ENCODE peak calls at places on chromosomes 11 and 22, in four cellular contexts. F is IMR-90, G is HL-60, Q is transverse colon. P is an unnamed sample.
A peak's percentile ranks its signal among the peaks of the same experiment; 100 is the strongest.

GRCh38 chr11:390175-390574 is 3.8 kb upstream of the PKP3 start:
- DNase-seq in F (no peak), G (no peak), Q (peak; percentile 55), P (no peak)

GRCh38 chr11:35853871-35854270 is 90.0 kb upstream of the LDLRAD3 start:
- DNase-seq in F (no peak), G (no peak), Q (no peak), P (no peak)

GRCh38 chr11:76152086-76152658 is 54.1 kb downstream of the WNT11 start:
- DNase-seq in F (peak; percentile 65), G (peak; percentile 54), Q (peak; percentile 89), P (peak; percentile 90)

GRCh38 chr11:77091146-77091940 is 11.3 kb upstream of the OMP start:
- DNase-seq in F (peak; percentile 65), G (peak; percentile 25), Q (peak; percentile 92), P (peak; percentile 76)

GRCh38 chr11:78646564-78647185 is 72.0 kb upstream of the NARS2 start:
- DNase-seq in F (peak; percentile 49), G (peak; percentile 4), Q (peak; percentile 65), P (peak; percentile 65)

GRCh38 chr22:36291831-36292740 is 39.2 kb downstream of the APOL1 start:
- DNase-seq in F (no peak), G (no peak), Q (no peak), P (no peak)

GRCh38 chr11:85182437-85183109 is 444.6 kb downstream of the DLG2 start:
- DNase-seq in F (peak; percentile 35), G (peak; percentile 25), Q (no peak), P (no peak)

GRCh38 chr11:61489833-61490585 is 18.5 kb upstream of the LRRC10B start:
- DNase-seq in F (peak; percentile 10), G (no peak), Q (no peak), P (no peak)

GRCh38 chr22:44020981-44021380 is 3.1 kb upstream of the PARVB start:
- DNase-seq in F (peak; percentile 67), G (no peak), Q (no peak), P (no peak)

GRCh38 chr11:15484398-15484797 is 369.7 kb downstream of the INSC start:
- DNase-seq in F (no peak), G (no peak), Q (no peak), P (no peak)

GRCh38 chr11:112291191-112291590 is 30.5 kb upstream of the PLET1 start:
- DNase-seq in F (no peak), G (no peak), Q (no peak), P (no peak)

GRCh38 chr11:63613517-63614135 is 607 bp downstream of the PLAAT3 start:
- DNase-seq in F (no peak), G (no peak), Q (peak; percentile 38), P (peak; percentile 38)

GRCh38 chr11:28228196-28228595 is 120.0 kb downstream of the METTL15 start:
- DNase-seq in F (peak; percentile 68), G (no peak), Q (no peak), P (no peak)

GRCh38 chr22:44554411-44554810 is 56.4 kb upstream of the RTL6 start:
- DNase-seq in F (no peak), G (no peak), Q (no peak), P (no peak)

GRCh38 chr22:27719535-27720227 is 81.9 kb downstream of the MN1 start:
- DNase-seq in F (peak; percentile 16), G (no peak), Q (no peak), P (no peak)

GRCh38 chr11:61747389-61748285 is 4.8 kb upstream of the MYRF start:
- DNase-seq in F (peak; percentile 59), G (peak; percentile 32), Q (peak; percentile 86), P (peak; percentile 77)

GRCh38 chr22:34579519-34579918 is 486.4 kb upstream of the ISX start:
- DNase-seq in F (no peak), G (no peak), Q (no peak), P (no peak)

GRCh38 chr11:45180158-45180887 is 33.9 kb downstream of the PRDM11 start:
- DNase-seq in F (no peak), G (no peak), Q (peak; percentile 73), P (peak; percentile 48)

GRCh38 chr11:1308745-1309497 is 511 bp downstream of the TOLLIP start:
- DNase-seq in F (no peak), G (peak; percentile 61), Q (no peak), P (no peak)

GRCh38 chr11:66845143-66845875 is 2.1 kb downstream of the RCE1 start:
- DNase-seq in F (no peak), G (no peak), Q (no peak), P (no peak)

GRCh38 chr11:8533332-8533731 is 60.7 kb downstream of the STK33 start:
- DNase-seq in F (no peak), G (no peak), Q (no peak), P (no peak)

GRCh38 chr22:17974703-17975372 is 49.5 kb downstream of the MICAL3 start:
- DNase-seq in F (no peak), G (no peak), Q (no peak), P (no peak)

GRCh38 chr22:38435960-38436359 is 19.0 kb downstream of the KCNJ4 start:
- DNase-seq in F (no peak), G (no peak), Q (no peak), P (no peak)

GRCh38 chr22:50002791-50003190 is 9.8 kb downstream of the IL17REL start:
- DNase-seq in F (peak; percentile 27), G (no peak), Q (peak; percentile 7), P (no peak)

GRCh38 chr11:132977241-132977640 is 555.1 kb downstream of the OPCML start:
- DNase-seq in F (no peak), G (no peak), Q (no peak), P (no peak)

GRCh38 chr11:75802913-75803820 is 11.8 kb upstream of the UVRAG start:
- DNase-seq in F (peak; percentile 65), G (no peak), Q (peak; percentile 83), P (peak; percentile 78)

GRCh38 chr11:108027057-108027456 is 18.4 kb downstream of the CUL5 start:
- DNase-seq in F (no peak), G (no peak), Q (no peak), P (no peak)

GRCh38 chr11:9070740-9071476 is 20.5 kb downstream of the SCUBE2 start:
- DNase-seq in F (no peak), G (no peak), Q (no peak), P (no peak)

GRCh38 chr11:15897211-15897960 is 459.0 kb downstream of the SOX6 start:
- DNase-seq in F (peak; percentile 56), G (peak; percentile 6), Q (no peak), P (no peak)

GRCh38 chr11:114059984-114060401 is 482 bp downstream of the ZBTB16 start:
- DNase-seq in F (no peak), G (peak; percentile 37), Q (peak; percentile 49), P (no peak)

GRCh38 chr11:73980001-73980960 is 2.4 kb downstream of the UCP2 start:
- DNase-seq in F (peak; percentile 20), G (peak; percentile 59), Q (peak; percentile 83), P (peak; percentile 58)

GRCh38 chr22:17434856-17435255 is 65.6 kb downstream of the CECR2 start:
- DNase-seq in F (no peak), G (no peak), Q (no peak), P (no peak)

GRCh38 chr11:108324587-108324986 is 101.7 kb downstream of the ATM start:
- DNase-seq in F (peak; percentile 57), G (no peak), Q (no peak), P (no peak)

GRCh38 chr11:10305262-10305963 is 540 bp downstream of the ADM start:
- DNase-seq in F (peak; percentile 9), G (peak; percentile 50), Q (peak; percentile 51), P (no peak)

GRCh38 chr11:413120-414081 is 1.4 kb downstream of the SIGIRR start:
- DNase-seq in F (no peak), G (peak; percentile 65), Q (peak; percentile 9), P (no peak)

GRCh38 chr11:72836111-72836510 is 21.9 kb downstream of the ATG16L2 start:
- DNase-seq in F (no peak), G (no peak), Q (no peak), P (no peak)

DNA sequence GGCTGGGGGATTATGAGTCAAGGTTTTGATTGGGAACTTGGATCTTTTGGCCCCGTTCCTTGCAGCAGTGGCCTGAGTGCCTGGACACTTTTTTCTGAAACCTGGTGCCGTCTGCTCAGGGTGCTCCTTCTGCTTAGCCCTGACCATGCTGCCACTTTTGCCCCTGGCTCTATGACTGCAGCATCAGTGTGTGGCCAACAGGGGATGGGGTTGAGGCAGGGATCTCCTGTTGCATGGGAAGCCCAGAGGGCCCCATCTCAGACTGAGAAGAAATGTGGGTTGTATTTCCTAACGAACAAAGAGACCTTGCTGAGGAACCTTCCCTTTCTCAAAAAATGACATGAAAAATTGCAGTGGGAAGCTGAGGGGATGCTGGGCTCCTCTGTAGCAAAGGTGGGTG is 18.7 kb downstream of the POU2F3 start:
- DNase-seq in F (no peak), G (no peak), Q (no peak), P (no peak)
- TF ChIP-seq CTCF in F (no peak), G (no peak), Q (no peak), P (no peak)

DNA sequence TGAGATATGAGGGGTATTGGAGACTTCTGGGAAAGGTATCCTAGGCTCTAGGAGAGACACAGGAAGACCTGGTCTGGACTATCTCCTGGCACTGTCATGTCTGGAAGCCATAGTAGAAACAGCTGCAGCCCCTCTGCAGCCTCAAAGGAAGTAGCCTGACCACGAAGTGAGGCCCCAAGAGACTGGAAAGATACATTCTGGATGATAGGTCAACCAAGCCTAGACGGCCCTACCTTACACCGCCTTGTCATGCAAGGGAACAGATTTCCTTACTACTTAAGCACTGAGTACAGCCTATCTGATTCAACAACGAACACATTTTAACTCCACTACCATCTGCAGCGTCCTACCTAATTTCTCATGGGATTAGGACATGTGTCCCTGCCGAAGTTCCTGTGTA is 31.1 kb downstream of the UQCR10 start:
- DNase-seq in F (no peak), G (peak; percentile 28), Q (no peak), P (no peak)
- H3K27ac ChIP-seq in F (peak overlapping the region; percentile 86), G (peak overlapping the region; percentile 48), Q (peak overlapping the region; percentile 56), P (no peak overlapping the region)

GRCh38 chr11:90178751-90179150 is 44.1 kb downstream of the CHORDC1 start:
- DNase-seq in F (no peak), G (no peak), Q (no peak), P (no peak)

GRCh38 chr11:90171359-90171758 is 36.9 kb downstream of the NAALAD2 start:
- DNase-seq in F (no peak), G (no peak), Q (no peak), P (no peak)

GRCh38 chr11:90179923-90180322 is 42.9 kb downstream of the CHORDC1 start:
- DNase-seq in F (no peak), G (no peak), Q (no peak), P (no peak)

GRCh38 chr11:90176069-90176468 is 41.6 kb downstream of the NAALAD2 start:
- DNase-seq in F (no peak), G (no peak), Q (no peak), P (no peak)
- H3K4me3 ChIP-seq in F (no peak overlapping the region), G (no peak overlapping the region), Q (no peak overlapping the region), P (no peak overlapping the region)

GRCh38 chr11:33682446-33682845 is 18.2 kb downstream of the C11orf91 start:
- DNase-seq in F (no peak), G (no peak), Q (no peak), P (no peak)
- TF ChIP-seq CTCF in F (peak; percentile 42), G (no peak), Q (no peak), P (no peak)

DNA sequence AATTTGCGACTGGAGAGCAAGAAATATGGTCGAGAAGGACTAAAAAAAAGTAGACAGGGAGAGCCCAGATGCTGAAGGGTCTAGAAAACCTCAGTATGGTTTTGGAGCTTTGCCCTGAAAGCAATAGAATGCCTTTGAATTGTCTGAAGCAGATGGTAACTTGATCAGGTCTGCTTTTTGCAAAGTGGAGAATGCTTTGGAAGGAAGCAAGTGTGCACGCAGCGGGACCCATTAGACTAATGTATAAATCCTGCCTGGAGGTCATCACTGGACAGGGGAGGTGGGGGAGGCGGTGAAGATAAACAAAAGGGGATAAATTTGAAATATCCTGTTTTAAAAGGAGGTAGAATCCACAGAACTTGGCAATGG is 757 bp upstream of the HINFP start:
- DNase-seq in F (peak; percentile 70), G (no peak), Q (no peak), P (no peak)
- H3K27ac ChIP-seq in F (peak overlapping the region; percentile 60), G (peak overlapping the region; percentile 69), Q (peak overlapping the region; percentile 84), P (peak overlapping the region; percentile 47)

GRCh38 chr11:120316880-120317688 is 8.0 kb upstream of the TLCD5 start:
- DNase-seq in F (peak; percentile 29), G (no peak), Q (peak; percentile 90), P (peak; percentile 86)
- H3K4me3 ChIP-seq in F (no peak overlapping the region), G (no peak overlapping the region), Q (no peak overlapping the region), P (no peak overlapping the region)

P was measured in lung.